ENCODE peak calls at places on chromosomes 2 and 18, in nine cellular contexts. K, A, F, E, L, S, R, H and M are unnamed samples.

GRCh38 chr2:235468978-235469694 is 24.7 kb upstream of the AGAP1 start:
- DNase-seq in S (peak; percentile 31), R (no peak), A (no peak), E (peak; percentile 14), F (no peak), H (peak; percentile 78), L (peak; percentile 89), K (no peak), M (no peak)

GRCh38 chr2:186531257-186531775 is 45.3 kb downstream of the ZC3H15 start:
- DNase-seq in F (no peak), R (no peak), K (no peak), L (peak; percentile 43), E (no peak), S (no peak), H (no peak), A (no peak), M (no peak)

GRCh38 chr2:5695641-5696350 is 3.6 kb downstream of the SOX11 start:
- DNase-seq in S (no peak), L (no peak), F (no peak), E (no peak), A (peak; percentile 23), H (no peak), R (peak; percentile 32), K (peak; percentile 34), M (peak; percentile 64)

GRCh38 chr2:129936334-129936934 is 43.0 kb upstream of the RAB6C start:
- DNase-seq in L (no peak), R (peak; percentile 59), K (peak; percentile 77), F (no peak), H (no peak), A (no peak), S (no peak), E (peak; percentile 52), M (peak; percentile 64)

GRCh38 chr2:239308696-239309397 is 92.0 kb downstream of the HDAC4 start:
- DNase-seq in L (peak; percentile 84), E (peak; percentile 29), F (peak; percentile 54), H (no peak), R (no peak), A (no peak), S (no peak), K (no peak), M (no peak)

GRCh38 chr18:74281011-74281638 is 10.6 kb downstream of the CYB5A start:
- DNase-seq in R (no peak), H (no peak), E (no peak), A (no peak), S (no peak), F (no peak), K (peak; percentile 63), L (no peak), M (no peak)

GRCh38 chr2:149743842-149744468 is 156.4 kb upstream of the MMADHC start:
- DNase-seq in S (no peak), R (no peak), K (no peak), L (peak; percentile 90), E (no peak), A (no peak), H (no peak), F (no peak), M (no peak)

GRCh38 chr18:54222922-54223567 is 1.4 kb downstream of the MBD2 start:
- DNase-seq in K (no peak), E (no peak), S (no peak), H (no peak), A (no peak), F (no peak), R (no peak), L (peak; percentile 2), M (no peak)

GRCh38 chr2:74002515-74003391 is 18.0 kb downstream of the TET3 start:
- DNase-seq in S (peak; percentile 51), A (peak; percentile 93), L (peak; percentile 73), R (peak; percentile 70), F (no peak), E (peak; percentile 85), K (peak; percentile 84), H (no peak), M (peak; percentile 86)

GRCh38 chr2:203019142-203019541 is 4.5 kb downstream of the NBEAL1 start:
- DNase-seq in E (no peak), R (no peak), F (no peak), S (no peak), H (no peak), A (no peak), L (no peak), K (no peak), M (no peak)

DNA sequence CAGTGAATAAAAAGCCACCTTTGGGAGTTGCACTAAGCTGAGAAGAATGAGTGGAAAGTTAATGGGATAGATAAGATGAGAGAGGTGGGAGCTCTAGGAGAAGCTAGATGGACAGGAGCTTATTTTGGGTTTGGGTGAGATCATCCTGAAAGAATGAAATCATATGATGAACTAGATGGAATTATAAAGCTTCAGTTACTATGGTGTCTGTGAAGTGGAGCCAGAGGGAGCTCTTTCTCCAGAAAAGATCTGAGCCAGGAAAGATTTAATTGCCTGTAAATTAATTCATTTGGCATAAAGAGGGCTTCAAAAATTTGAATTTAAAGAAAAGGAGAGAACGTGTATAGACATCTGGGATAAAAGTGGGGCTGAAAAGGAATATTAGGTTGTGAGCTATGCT is 10.3 kb downstream of the DNAH6 start:
- DNase-seq in S (no peak), H (no peak), A (no peak), L (peak; percentile 9), R (no peak), F (no peak), K (no peak), E (no peak), M (no peak)
- TF ChIP-seq CTCF in S (no peak), H (peak; percentile 8), A (peak; percentile 24), L (no peak), R (no peak), F (peak; percentile 14), K (no peak), E (no peak), M (no peak)

GRCh38 chr2:25161055-25161781 is 7.2 kb downstream of the POMC start:
- DNase-seq in S (no peak), H (no peak), L (peak; percentile 13), K (peak; percentile 43), F (peak; percentile 43), E (peak; percentile 57), R (no peak), A (peak; percentile 75), M (no peak)

GRCh38 chr2:25155401-25155800 is 13.0 kb downstream of the POMC start:
- DNase-seq in S (no peak), F (no peak), R (no peak), H (no peak), K (no peak), A (no peak), L (no peak), E (no peak), M (no peak)

GRCh38 chr2:25160376-25160775 is 8.0 kb downstream of the POMC start:
- DNase-seq in A (no peak), F (no peak), R (no peak), K (no peak), L (no peak), H (no peak), E (no peak), S (no peak), M (no peak)

GRCh38 chr2:25158096-25158852 is 10.1 kb downstream of the POMC start:
- DNase-seq in K (no peak), E (no peak), L (no peak), H (no peak), A (no peak), R (no peak), S (no peak), F (no peak), M (no peak)

GRCh38 chr2:25159947-25160346 is 8.4 kb downstream of the POMC start:
- DNase-seq in A (no peak), H (peak; percentile 44), K (peak; percentile 63), R (peak; percentile 30), F (no peak), L (no peak), E (no peak), S (no peak), M (peak; percentile 28)
- TF ChIP-seq CTCF in A (no peak), H (no peak), K (no peak), R (no peak), F (no peak), L (no peak), E (no peak), S (no peak), M (no peak)

DNA sequence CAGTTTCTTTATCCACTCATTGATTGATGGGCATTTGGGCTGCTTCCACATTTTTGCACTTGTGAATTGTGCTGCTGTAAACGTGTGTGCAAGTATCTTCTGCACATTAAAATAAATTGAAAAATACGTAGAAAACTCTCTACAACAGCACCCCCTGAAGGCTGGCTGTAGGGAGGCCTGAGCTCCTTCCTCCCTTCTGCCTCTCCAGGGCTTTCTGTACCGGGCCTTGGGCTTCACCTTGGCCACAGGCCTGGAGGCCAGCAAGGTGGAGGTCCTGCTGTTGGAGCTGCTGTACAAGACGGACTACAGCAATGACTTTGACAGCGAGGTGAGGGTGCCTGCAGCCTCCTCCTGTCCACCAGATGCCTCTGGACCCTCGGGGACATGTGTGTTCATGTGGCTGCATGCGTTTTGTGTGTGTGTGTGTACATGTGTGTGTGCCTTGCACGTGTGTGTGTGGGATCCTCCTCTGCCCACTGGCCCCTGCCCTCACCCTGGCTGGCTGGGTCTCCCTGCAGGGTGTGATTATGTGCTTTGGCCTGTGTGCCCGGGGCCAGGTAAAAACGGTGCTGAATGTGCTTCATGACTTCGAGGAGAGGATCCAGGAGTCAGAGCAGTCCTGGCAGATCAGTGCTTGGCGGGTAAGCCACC is 29.2 kb downstream of the MROH2A start:
- DNase-seq in K (no peak), A (no peak), H (no peak), S (no peak), R (no peak), E (no peak), F (peak; percentile 19), L (no peak), M (no peak)
- TF ChIP-seq CTCF in K (no peak), A (no peak), H (no peak), S (no peak), R (no peak), E (no peak), F (no peak), L (peak; percentile 1), M (no peak)

GRCh38 chr2:48725696-48726494 is 29.6 kb downstream of the LHCGR start:
- DNase-seq in F (no peak), A (no peak), L (no peak), K (peak; percentile 23), E (no peak), H (no peak), S (no peak), R (no peak), M (no peak)

GRCh38 chr2:48728827-48729226 is 26.7 kb downstream of the LHCGR start:
- DNase-seq in H (no peak), E (no peak), S (no peak), F (no peak), A (no peak), R (no peak), L (no peak), K (no peak), M (no peak)

GRCh38 chr2:48728295-48728694 is 27.2 kb downstream of the LHCGR start:
- DNase-seq in K (no peak), E (no peak), S (no peak), L (no peak), R (no peak), F (no peak), H (no peak), A (no peak), M (no peak)

GRCh38 chr2:48724278-48724677 is 31.2 kb downstream of the LHCGR start:
- DNase-seq in F (no peak), A (no peak), S (no peak), R (no peak), L (no peak), H (no peak), E (no peak), K (no peak), M (no peak)

DNA sequence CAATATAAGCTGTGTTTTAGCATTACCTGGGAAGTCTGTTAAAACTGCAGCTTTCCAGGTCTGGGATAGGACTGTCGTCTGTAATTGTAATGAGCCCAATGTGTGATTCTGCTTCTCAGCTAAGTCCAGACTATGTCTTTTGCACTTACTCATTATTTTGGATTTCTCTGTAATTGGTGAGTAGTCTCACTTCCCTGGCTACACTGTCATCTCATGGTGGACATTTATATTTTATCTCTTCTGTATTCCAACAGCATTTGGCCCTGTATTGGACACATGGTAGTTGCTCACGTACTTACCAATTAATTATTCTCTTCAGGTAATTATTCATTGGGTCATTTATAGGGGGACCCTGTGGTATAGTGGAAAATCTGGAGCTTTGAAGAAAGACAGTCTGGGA is 28.0 kb downstream of the LHCGR start:
- DNase-seq in E (no peak), S (no peak), L (no peak), R (no peak), A (no peak), K (no peak), F (no peak), H (no peak), M (no peak)
- TF ChIP-seq CTCF in E (no peak), S (no peak), L (no peak), R (peak; percentile 53), A (no peak), K (no peak), F (peak; percentile 34), H (no peak), M (no peak)